ENCODE peak calls at places on chromosomes 3 and 15, in nine cellular contexts. J, T, X, U, Y, V, D, E and B are unnamed samples.

GRCh38 chr3:60594025-60594424 is 657.2 kb downstream of the FHIT start:
- DNase-seq in J (no peak), T (peak; percentile 89), X (peak; percentile 18), U (no peak), Y (no peak), V (no peak), D (no peak), E (no peak), B (no peak)

GRCh38 chr3:129416408-129416807 is 12.0 kb downstream of the EFCAB12 start:
- DNase-seq in J (no peak), T (no peak), X (no peak), U (no peak), Y (no peak), V (no peak), D (no peak), E (no peak), B (no peak)

GRCh38 chr15:78168591-78168990 is 19.4 kb downstream of the IDH3A start:
- DNase-seq in J (no peak), T (no peak), X (no peak), U (no peak), Y (no peak), V (no peak), D (no peak), E (no peak), B (no peak)

GRCh38 chr15:86316699-86317378 is 237.2 kb downstream of the AGBL1 start:
- DNase-seq in J (no peak), T (no peak), X (no peak), U (no peak), Y (no peak), V (no peak), D (no peak), E (no peak), B (no peak)

GRCh38 chr3:37856381-37856780 is 5.3 kb upstream of the CTDSPL start:
- DNase-seq in J (no peak), T (no peak), X (no peak), U (no peak), Y (no peak), V (no peak), D (no peak), E (no peak), B (no peak)

GRCh38 chr15:44194397-44195150 is 497 bp downstream of the FRMD5 start:
- DNase-seq in J (peak; percentile 41), T (no peak), X (no peak), U (peak; percentile 13), Y (no peak), V (peak; percentile 19), D (peak; percentile 8), E (no peak), B (no peak)

GRCh38 chr3:12279591-12280326 is 9.1 kb upstream of the PPARG start:
- DNase-seq in J (no peak), T (no peak), X (no peak), U (no peak), Y (no peak), V (no peak), D (no peak), E (no peak), B (no peak)

GRCh38 chr15:77746254-77747174 is 113.8 kb upstream of the LINGO1 start:
- DNase-seq in J (no peak), T (no peak), X (no peak), U (no peak), Y (no peak), V (no peak), D (no peak), E (no peak), B (no peak)

GRCh38 chr15:68701886-68702285 is 118.8 kb downstream of the ANP32A start:
- DNase-seq in J (no peak), T (no peak), X (no peak), U (no peak), Y (no peak), V (no peak), D (no peak), E (no peak), B (no peak)

GRCh38 chr15:54481819-54482218 is 503.6 kb downstream of the UNC13C start:
- DNase-seq in J (no peak), T (no peak), X (no peak), U (no peak), Y (no peak), V (no peak), D (no peak), E (no peak), B (no peak)

GRCh38 chr3:155334897-155335883 is 41.7 kb upstream of the STRIT1 start:
- DNase-seq in J (no peak), T (no peak), X (no peak), U (no peak), Y (peak; percentile 91), V (no peak), D (no peak), E (peak; percentile 95), B (no peak)

GRCh38 chr3:37456270-37456708 is 281.9 kb upstream of the LRRFIP2 start:
- DNase-seq in J (peak; percentile 59), T (peak; percentile 92), X (peak; percentile 50), U (no peak), Y (no peak), V (no peak), D (no peak), E (no peak), B (no peak)

GRCh38 chr3:138375446-138375845 is 27.1 kb downstream of the MRAS start:
- DNase-seq in J (no peak), T (no peak), X (no peak), U (no peak), Y (no peak), V (no peak), D (no peak), E (no peak), B (no peak)

GRCh38 chr3:56775931-56776461 is 25.8 kb downstream of the ARHGEF3 start:
- DNase-seq in J (no peak), T (no peak), X (no peak), U (no peak), Y (no peak), V (no peak), D (no peak), E (no peak), B (no peak)